ENCODE peak calls at places on chromosomes 4 and X, in five cellular contexts. O is IMR-90, Q is H1, L is neuronal stem cell, P is mesenchymal stem cell. J is an unnamed sample.

GRCh38 chr4:152408514-152409327 is 127.2 kb downstream of the FBXW7 start:
- DNase-seq in O (peak; percentile 50), Q (no peak), L (peak; percentile 14), P (peak; percentile 71), J (peak; percentile 67)

GRCh38 chr4:170423137-170423536 is 333.4 kb upstream of the AADAT start:
- DNase-seq in O (peak; percentile 58), Q (no peak), L (no peak), P (peak; percentile 76), J (no peak)

GRCh38 chr4:95141376-95141775 is 383.6 kb downstream of the BMPR1B start:
- DNase-seq in O (no peak), Q (no peak), L (no peak), P (no peak), J (no peak)

GRCh38 chrX:129932792-129933321 is 26.9 kb downstream of the UTP14A start:
- DNase-seq in O (no peak), Q (no peak), L (no peak), P (peak; percentile 15), J (no peak)

GRCh38 chr4:826508-827208 is 729 bp upstream of the CPLX1 start:
- DNase-seq in O (no peak), Q (no peak), L (no peak), P (no peak), J (no peak)

GRCh38 chr4:128665514-128665913 is 144.0 kb upstream of the JADE1 start:
- DNase-seq in O (peak; percentile 20), Q (no peak), L (no peak), P (no peak), J (no peak)

GRCh38 chr4:76214269-76214628 is 625 bp upstream of the SCARB2 start:
- DNase-seq in O (no peak), Q (no peak), L (no peak), P (no peak), J (peak; percentile 50)

GRCh38 chrX:96889726-96890125 is 6.0 kb downstream of the RPA4 start:
- DNase-seq in O (no peak), Q (no peak), L (no peak), P (peak; percentile 28), J (peak; percentile 75)

GRCh38 chr4:79923290-79923689 is 149.7 kb downstream of the ANTXR2 start:
- DNase-seq in O (no peak), Q (no peak), L (no peak), P (no peak), J (no peak)

GRCh38 chr4:150581206-150581605 is 745 bp upstream of the MAB21L2 start:
- DNase-seq in O (no peak), Q (no peak), L (no peak), P (no peak), J (no peak)

GRCh38 chr4:81116571-81116970 is 86.1 kb downstream of the BMP3 start:
- DNase-seq in O (no peak), Q (no peak), L (no peak), P (no peak), J (no peak)

GRCh38 chr4:132123870-132124623 is 1025.0 kb upstream of the PCDH10 start:
- DNase-seq in O (peak; percentile 55), Q (no peak), L (no peak), P (peak; percentile 43), J (no peak)

GRCh38 chr4:125801373-125801772 is 486.6 kb downstream of the FAT4 start:
- DNase-seq in O (peak; percentile 4), Q (no peak), L (no peak), P (no peak), J (no peak)

GRCh38 chr4:72302981-72303704 is 265.9 kb downstream of the ADAMTS3 start:
- DNase-seq in O (peak; percentile 35), Q (no peak), L (peak; percentile 53), P (peak; percentile 54), J (peak; percentile 81)

GRCh38 chr4:3375688-3376087 is 66.1 kb upstream of the HGFAC start:
- DNase-seq in O (peak; percentile 89), Q (no peak), L (no peak), P (peak; percentile 46), J (no peak)

GRCh38 chr4:171721937-171722336 is 91.3 kb upstream of the GALNTL6 start:
- DNase-seq in O (no peak), Q (no peak), L (no peak), P (no peak), J (no peak)

GRCh38 chr4:54548098-54548620 is 109.6 kb upstream of the KIT start:
- DNase-seq in O (no peak), Q (no peak), L (no peak), P (no peak), J (no peak)

GRCh38 chrX:70196961-70197805 is 19.9 kb downstream of the DGAT2L6 start:
- DNase-seq in O (peak; percentile 40), Q (peak; percentile 9), L (peak; percentile 32), P (peak; percentile 45), J (peak; percentile 67)

GRCh38 chr4:184755278-184755677 is 21.4 kb upstream of the CENPU start:
- DNase-seq in O (peak; percentile 63), Q (no peak), L (no peak), P (no peak), J (no peak)

GRCh38 chr4:7680106-7680505 is 245.4 kb upstream of the PSAPL1 start:
- DNase-seq in O (no peak), Q (no peak), L (no peak), P (no peak), J (no peak)

GRCh38 chr4:41349021-41349420 is 92.3 kb downstream of the UCHL1 start:
- DNase-seq in O (no peak), Q (no peak), L (no peak), P (no peak), J (no peak)

GRCh38 chr4:147975325-147975724 is 243.4 kb downstream of the ARHGAP10 start:
- DNase-seq in O (peak; percentile 70), Q (no peak), L (no peak), P (peak; percentile 17), J (no peak)

GRCh38 chr4:5215321-5215720 is 164.0 kb downstream of the STK32B start:
- DNase-seq in O (no peak), Q (no peak), L (no peak), P (no peak), J (no peak)

GRCh38 chr4:1983846-1984405 is 24.8 kb downstream of the NELFA start:
- DNase-seq in O (no peak), Q (no peak), L (no peak), P (no peak), J (no peak)

GRCh38 chr4:57462843-57463242 is 352.7 kb upstream of the IGFBP7 start:
- DNase-seq in O (no peak), Q (no peak), L (peak; percentile 31), P (no peak), J (peak; percentile 32)

GRCh38 chr4:152663203-152664066 is 16.4 kb downstream of the TMEM154 start:
- DNase-seq in O (no peak), Q (no peak), L (no peak), P (peak; percentile 65), J (no peak)

GRCh38 chr4:56077676-56078075 is 128.9 kb downstream of the CEP135 start:
- DNase-seq in O (no peak), Q (no peak), L (no peak), P (peak; percentile 6), J (peak; percentile 68)
- H3K4me3 ChIP-seq in O (no peak overlapping the region), Q (no peak overlapping the region), L (no peak overlapping the region), P (no peak overlapping the region), J (no peak overlapping the region)

DNA sequence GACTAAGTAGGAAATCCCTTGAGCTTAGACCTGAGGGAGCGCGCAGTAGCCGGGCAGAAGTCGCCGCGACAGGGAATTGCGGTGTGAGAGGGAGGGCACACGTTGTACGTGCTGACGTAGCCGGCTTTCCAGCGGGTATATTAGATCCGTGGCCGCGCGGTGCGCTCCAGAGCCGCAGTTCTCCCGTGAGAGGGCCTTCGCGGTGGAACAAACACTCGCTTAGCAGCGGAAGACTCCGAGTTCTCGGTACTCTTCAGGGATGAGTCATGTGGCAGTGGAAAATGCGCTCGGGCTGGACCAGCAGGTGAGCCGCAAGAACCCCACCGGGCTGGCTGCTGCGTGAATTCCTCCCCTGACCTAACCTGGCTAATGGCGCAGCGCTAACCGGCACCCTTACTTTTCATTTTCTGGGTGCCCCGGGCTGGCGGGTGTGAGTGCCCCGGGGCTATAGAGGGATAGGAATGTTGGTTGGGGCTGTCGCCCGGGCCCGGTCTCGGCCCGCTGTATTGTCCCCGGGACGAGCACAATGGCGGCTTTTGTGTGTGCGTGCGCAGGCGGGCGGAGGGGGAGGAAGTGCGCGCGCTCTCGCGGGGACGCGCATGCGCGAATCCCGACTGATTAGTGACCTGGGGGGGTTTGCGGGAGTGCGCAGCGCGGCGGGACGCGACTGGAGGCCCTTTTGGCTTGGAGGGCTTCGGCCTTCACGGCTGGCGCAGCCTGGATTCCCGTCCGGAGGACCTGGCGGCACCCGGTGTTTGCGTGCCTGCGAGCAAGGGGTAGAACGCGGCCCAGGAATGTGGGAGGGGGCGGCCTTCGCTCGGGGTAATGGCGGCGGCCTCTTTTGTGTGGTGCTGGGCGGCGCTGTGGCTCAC is at the start of gene DDX3X:
- DNase-seq in O (peak; percentile 91), Q (no peak), L (peak; percentile 78), P (peak; percentile 91), J (peak; percentile 71)
- H2BK15ac ChIP-seq in O (peak within 1 kb of the TSS; percentile 69), Q (no peak within 1 kb of the TSS), L (no peak within 1 kb of the TSS), P (peak within 1 kb of the TSS; percentile 89), J (no peak within 1 kb of the TSS)

DNA sequence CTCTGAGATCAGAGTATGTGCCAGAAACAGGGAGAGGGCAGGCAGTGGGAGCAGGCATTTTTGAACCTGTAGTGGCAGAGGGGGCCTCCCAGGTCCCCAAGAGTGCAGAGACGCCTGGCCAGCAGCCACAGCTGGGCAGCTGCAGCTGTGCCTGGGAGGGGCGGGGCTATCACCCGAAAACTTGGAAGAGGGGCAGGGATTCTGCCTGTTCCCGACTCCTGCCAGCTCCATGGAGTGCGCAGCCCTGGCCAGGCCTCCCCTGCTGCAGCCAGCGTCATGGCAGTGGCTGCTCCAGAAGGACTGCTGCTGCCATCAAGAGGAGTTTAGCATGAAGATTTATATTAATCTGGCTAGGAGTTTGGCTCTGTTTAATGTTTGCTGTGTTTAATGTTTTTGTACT is 532.0 kb upstream of the PITX2 start:
- DNase-seq in O (no peak), Q (no peak), L (no peak), P (no peak), J (no peak)
- H3K4me3 ChIP-seq in O (no peak overlapping the region), Q (no peak overlapping the region), L (peak overlapping the region; percentile 17), P (no peak overlapping the region), J (no peak overlapping the region)

DNA sequence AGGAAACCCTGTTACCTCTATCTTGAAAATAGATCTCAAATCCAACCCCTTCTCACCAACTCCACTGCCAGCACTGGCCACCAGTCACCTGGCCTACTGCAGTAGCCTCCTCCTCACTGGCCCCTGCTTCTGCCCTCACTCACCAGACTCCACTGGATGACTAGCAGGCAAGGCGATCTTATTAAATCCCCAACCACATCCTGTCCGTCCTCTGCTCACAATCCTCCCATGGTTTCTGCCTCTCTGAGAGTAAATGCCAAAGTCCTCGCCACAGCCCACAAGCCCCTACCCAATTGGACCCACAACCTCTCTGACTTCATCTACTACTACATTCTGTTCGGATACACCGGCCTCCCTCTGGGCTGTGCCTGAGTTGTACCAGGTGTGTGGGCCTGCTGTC is 5.4 kb upstream of the PIM2 start:
- DNase-seq in O (no peak), Q (no peak), L (no peak), P (no peak), J (no peak)
- H2BK15ac ChIP-seq in O (no peak overlapping the region), Q (no peak overlapping the region), L (no peak overlapping the region), P (no peak overlapping the region), J (no peak overlapping the region)

GRCh38 chrX:66200855-66201795 is 37.1 kb downstream of the HEPH start:
- DNase-seq in O (peak; percentile 17), Q (no peak), L (no peak), P (peak; percentile 7), J (no peak)
- H3K4me3 ChIP-seq in O (no peak overlapping the region), Q (no peak overlapping the region), L (no peak overlapping the region), P (no peak overlapping the region), J (no peak overlapping the region)

GRCh38 chr4:139154952-139155557 is 22.0 kb downstream of the ELF2 start:
- DNase-seq in O (no peak), Q (no peak), L (no peak), P (no peak), J (no peak)
- H2BK15ac ChIP-seq in O (no peak overlapping the region), Q (peak overlapping the region; percentile 55), L (no peak overlapping the region), P (no peak overlapping the region), J (peak overlapping the region; percentile 94)

GRCh38 chr4:74364649-74365491 is at the start of gene EREG:
- DNase-seq in O (peak; percentile 62), Q (peak; percentile 50), L (peak; percentile 32), P (peak; percentile 95), J (peak; percentile 89)
- H3K4me3 ChIP-seq in O (peak within 1 kb of the TSS; percentile 41), Q (peak within 1 kb of the TSS; percentile 70), L (peak within 1 kb of the TSS; percentile 69), P (peak within 1 kb of the TSS; percentile 85), J (peak within 1 kb of the TSS; percentile 46)

J was measured in mesendoderm.